ENCODE peak calls at places on chromosomes 13 and 19, in seven cellular contexts. One of them, this sample, is unnamed.

GRCh38 chr13:29918845-29919244 is 68.4 kb upstream of the UBL3 start:
- DNase-seq in left ventricle myocardium inferior: no peak
- DNase-seq in psoas muscle: no peak
- DNase-seq in neural progenitor cell: no peak
- DNase-seq in substantia nigra: no peak
- DNase-seq in GM23338: no peak
- DNase-seq in naive thymus-derived CD4-positive, alpha-beta T cell: no peak
- DNase-seq in this sample: no peak

GRCh38 chr13:111184685-111185401 is 69.7 kb downstream of the ARHGEF7 start:
- DNase-seq in substantia nigra: no peak
- DNase-seq in neural progenitor cell: no peak
- DNase-seq in naive thymus-derived CD4-positive, alpha-beta T cell: peak
- DNase-seq in GM23338: no peak
- DNase-seq in left ventricle myocardium inferior: no peak
- DNase-seq in psoas muscle: no peak
- DNase-seq in this sample: no peak

GRCh38 chr19:45117666-45118065 is 24.7 kb downstream of the PPP1R37 start:
- DNase-seq in substantia nigra: no peak
- DNase-seq in naive thymus-derived CD4-positive, alpha-beta T cell: no peak
- DNase-seq in GM23338: no peak
- DNase-seq in psoas muscle: no peak
- DNase-seq in neural progenitor cell: no peak
- DNase-seq in left ventricle myocardium inferior: no peak
- DNase-seq in this sample: no peak

GRCh38 chr19:1651548-1652394 is 644 bp downstream of the TCF3 start:
- DNase-seq in psoas muscle: peak
- DNase-seq in naive thymus-derived CD4-positive, alpha-beta T cell: peak
- DNase-seq in substantia nigra: no peak
- DNase-seq in GM23338: peak
- DNase-seq in left ventricle myocardium inferior: peak
- DNase-seq in neural progenitor cell: peak
- DNase-seq in this sample: no peak

GRCh38 chr13:112699318-112699918 is 9.6 kb downstream of the ATP11A start:
- DNase-seq in GM23338: no peak
- DNase-seq in psoas muscle: peak
- DNase-seq in naive thymus-derived CD4-positive, alpha-beta T cell: no peak
- DNase-seq in neural progenitor cell: no peak
- DNase-seq in substantia nigra: no peak
- DNase-seq in left ventricle myocardium inferior: no peak
- DNase-seq in this sample: peak

GRCh38 chr19:49455729-49456128 is 2.7 kb downstream of the ALDH16A1 start:
- DNase-seq in psoas muscle: no peak
- DNase-seq in neural progenitor cell: no peak
- DNase-seq in substantia nigra: no peak
- DNase-seq in naive thymus-derived CD4-positive, alpha-beta T cell: no peak
- DNase-seq in left ventricle myocardium inferior: no peak
- DNase-seq in GM23338: no peak
- DNase-seq in this sample: no peak

GRCh38 chr19:5803441-5803751 is 1.5 kb upstream of the NRTN start:
- DNase-seq in left ventricle myocardium inferior: no peak
- DNase-seq in neural progenitor cell: no peak
- DNase-seq in substantia nigra: no peak
- DNase-seq in naive thymus-derived CD4-positive, alpha-beta T cell: no peak
- DNase-seq in GM23338: no peak
- DNase-seq in psoas muscle: no peak
- DNase-seq in this sample: no peak

GRCh38 chr13:36323408-36323807 is 22.8 kb downstream of the SPART start:
- DNase-seq in GM23338: no peak
- DNase-seq in left ventricle myocardium inferior: no peak
- DNase-seq in naive thymus-derived CD4-positive, alpha-beta T cell: no peak
- DNase-seq in neural progenitor cell: no peak
- DNase-seq in psoas muscle: no peak
- DNase-seq in substantia nigra: no peak
- DNase-seq in this sample: no peak

GRCh38 chr13:90750957-90751356 is 596.5 kb upstream of the MIR17HG start:
- DNase-seq in left ventricle myocardium inferior: no peak
- DNase-seq in naive thymus-derived CD4-positive, alpha-beta T cell: no peak
- DNase-seq in substantia nigra: no peak
- DNase-seq in GM23338: no peak
- DNase-seq in psoas muscle: no peak
- DNase-seq in neural progenitor cell: no peak
- DNase-seq in this sample: no peak

GRCh38 chr19:21328402-21328801 is 808 bp downstream of the ZNF708 start:
- DNase-seq in neural progenitor cell: peak
- DNase-seq in psoas muscle: no peak
- DNase-seq in GM23338: peak
- DNase-seq in left ventricle myocardium inferior: no peak
- DNase-seq in substantia nigra: no peak
- DNase-seq in naive thymus-derived CD4-positive, alpha-beta T cell: no peak
- DNase-seq in this sample: no peak

GRCh38 chr13:40589285-40590109 is 76.9 kb downstream of the FOXO1 start:
- DNase-seq in naive thymus-derived CD4-positive, alpha-beta T cell: no peak
- DNase-seq in neural progenitor cell: peak
- DNase-seq in psoas muscle: peak
- DNase-seq in GM23338: no peak
- DNase-seq in substantia nigra: peak
- DNase-seq in left ventricle myocardium inferior: no peak
- DNase-seq in this sample: peak

GRCh38 chr13:53028637-53029121 is at the start of gene OLFM4:
- DNase-seq in left ventricle myocardium inferior: no peak
- DNase-seq in psoas muscle: no peak
- DNase-seq in substantia nigra: no peak
- DNase-seq in naive thymus-derived CD4-positive, alpha-beta T cell: no peak
- DNase-seq in GM23338: peak
- DNase-seq in neural progenitor cell: no peak
- DNase-seq in this sample: no peak

GRCh38 chr13:91242652-91243051 is 104.8 kb upstream of the MIR17HG start:
- DNase-seq in left ventricle myocardium inferior: no peak
- DNase-seq in substantia nigra: no peak
- DNase-seq in neural progenitor cell: no peak
- DNase-seq in GM23338: no peak
- DNase-seq in naive thymus-derived CD4-positive, alpha-beta T cell: no peak
- DNase-seq in psoas muscle: no peak
- DNase-seq in this sample: no peak

GRCh38 chr19:17775245-17775927 is 19.6 kb upstream of the B3GNT3 start:
- DNase-seq in psoas muscle: no peak
- DNase-seq in neural progenitor cell: peak
- DNase-seq in GM23338: peak
- DNase-seq in naive thymus-derived CD4-positive, alpha-beta T cell: no peak
- DNase-seq in substantia nigra: no peak
- DNase-seq in left ventricle myocardium inferior: no peak
- DNase-seq in this sample: no peak

GRCh38 chr19:30214651-30215051 is 157.5 kb upstream of the ZNF536 start:
- DNase-seq in left ventricle myocardium inferior: no peak
- DNase-seq in substantia nigra: no peak
- DNase-seq in naive thymus-derived CD4-positive, alpha-beta T cell: no peak
- DNase-seq in psoas muscle: no peak
- DNase-seq in neural progenitor cell: no peak
- DNase-seq in GM23338: no peak
- DNase-seq in this sample: no peak

GRCh38 chr19:1470864-1471513 is 8.0 kb downstream of the C19orf25 start:
- DNase-seq in naive thymus-derived CD4-positive, alpha-beta T cell: no peak
- DNase-seq in neural progenitor cell: peak
- DNase-seq in left ventricle myocardium inferior: no peak
- DNase-seq in psoas muscle: peak
- DNase-seq in substantia nigra: no peak
- DNase-seq in GM23338: peak
- DNase-seq in this sample: no peak

GRCh38 chr19:41785653-41786052 is 10.7 kb upstream of the CEACAM3 start:
- DNase-seq in left ventricle myocardium inferior: no peak
- DNase-seq in substantia nigra: no peak
- DNase-seq in neural progenitor cell: peak
- DNase-seq in naive thymus-derived CD4-positive, alpha-beta T cell: peak
- DNase-seq in psoas muscle: no peak
- DNase-seq in GM23338: peak
- DNase-seq in this sample: no peak

GRCh38 chr13:41458187-41458938 is 1.0 kb downstream of the RGCC start:
- DNase-seq in left ventricle myocardium inferior: peak
- DNase-seq in GM23338: peak
- DNase-seq in naive thymus-derived CD4-positive, alpha-beta T cell: peak
- DNase-seq in substantia nigra: no peak
- DNase-seq in neural progenitor cell: peak
- DNase-seq in psoas muscle: peak
- DNase-seq in this sample: no peak

GRCh38 chr13:78228940-78229339 is 310.3 kb upstream of the EDNRB start:
- DNase-seq in substantia nigra: no peak
- DNase-seq in psoas muscle: no peak
- DNase-seq in GM23338: no peak
- DNase-seq in left ventricle myocardium inferior: no peak
- DNase-seq in naive thymus-derived CD4-positive, alpha-beta T cell: no peak
- DNase-seq in neural progenitor cell: no peak
- DNase-seq in this sample: no peak

GRCh38 chr13:90562388-90562787 is 785.1 kb upstream of the MIR17HG start:
- DNase-seq in left ventricle myocardium inferior: no peak
- DNase-seq in neural progenitor cell: no peak
- DNase-seq in naive thymus-derived CD4-positive, alpha-beta T cell: no peak
- DNase-seq in psoas muscle: no peak
- DNase-seq in substantia nigra: no peak
- DNase-seq in GM23338: no peak
- DNase-seq in this sample: no peak

DNA sequence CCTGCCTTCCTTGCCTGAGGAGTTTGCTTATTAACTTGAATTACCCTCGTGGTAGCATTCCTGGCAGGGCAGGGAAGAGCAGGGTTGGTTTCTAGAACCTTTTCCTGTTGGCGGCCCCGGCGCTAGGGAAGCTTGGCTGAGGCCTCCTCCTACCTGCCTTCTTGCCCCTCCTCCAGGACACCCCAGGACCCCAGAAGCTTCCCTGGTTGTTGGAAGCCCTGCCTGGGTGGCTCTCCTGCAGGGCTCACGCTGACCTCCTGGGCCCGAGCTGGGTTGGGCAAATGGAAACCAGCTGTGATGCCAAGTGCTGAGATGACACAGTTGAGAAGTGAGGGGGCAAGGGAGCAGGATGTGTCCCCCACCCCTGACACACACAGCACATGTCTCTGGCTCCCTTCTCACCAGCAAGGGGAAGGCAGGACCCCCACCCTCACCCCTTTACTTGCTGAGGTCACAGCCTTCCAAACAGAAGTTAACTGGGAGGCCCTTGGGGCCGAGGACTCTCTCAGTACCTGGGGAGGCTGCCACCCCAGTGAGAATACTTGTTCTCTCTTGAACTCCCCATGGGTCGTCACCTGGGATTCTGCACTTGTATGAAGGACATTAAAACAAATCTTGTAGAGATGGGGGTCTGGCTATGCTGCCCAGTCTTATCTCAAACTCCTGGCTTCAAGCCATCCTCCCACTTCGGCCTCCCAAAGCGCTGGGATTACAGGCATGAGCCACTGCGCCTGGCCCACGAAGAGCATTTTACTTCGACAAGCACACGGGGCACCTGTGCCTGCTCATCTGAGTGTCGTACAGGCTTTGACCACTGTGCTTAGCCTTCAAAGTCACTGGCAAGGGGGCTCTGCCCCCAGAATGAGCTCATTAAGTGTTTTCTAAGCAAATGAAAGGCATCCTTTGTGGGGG is 10.5 kb downstream of the CEBPA start:
- DNase-seq in left ventricle myocardium inferior: no peak
- DNase-seq in substantia nigra: no peak
- DNase-seq in naive thymus-derived CD4-positive, alpha-beta T cell: no peak
- DNase-seq in psoas muscle: peak
- DNase-seq in neural progenitor cell: no peak
- DNase-seq in GM23338: no peak
- DNase-seq in this sample: no peak
- H3K27ac ChIP-seq in left ventricle myocardium inferior: no peak
- H3K27ac ChIP-seq in substantia nigra: no peak
- H3K27ac ChIP-seq in naive thymus-derived CD4-positive, alpha-beta T cell: no peak
- H3K27ac ChIP-seq in psoas muscle: no peak
- H3K27ac ChIP-seq in neural progenitor cell: no peak
- H3K27ac ChIP-seq in GM23338: no peak
- H3K27ac ChIP-seq in this sample: no peak

GRCh38 chr13:99859178-99860177 is 112.1 kb downstream of the ZIC5 start:
- DNase-seq in neural progenitor cell: peak
- DNase-seq in psoas muscle: no peak
- DNase-seq in left ventricle myocardium inferior: no peak
- DNase-seq in naive thymus-derived CD4-positive, alpha-beta T cell: no peak
- DNase-seq in substantia nigra: no peak
- DNase-seq in GM23338: no peak
- DNase-seq in this sample: no peak

GRCh38 chr13:99856021-99856420 is 115.5 kb downstream of the ZIC5 start:
- DNase-seq in substantia nigra: no peak
- DNase-seq in naive thymus-derived CD4-positive, alpha-beta T cell: no peak
- DNase-seq in GM23338: no peak
- DNase-seq in psoas muscle: no peak
- DNase-seq in neural progenitor cell: no peak
- DNase-seq in left ventricle myocardium inferior: no peak
- DNase-seq in this sample: no peak

GRCh38 chr13:99854376-99854775 is 117.2 kb downstream of the ZIC5 start:
- DNase-seq in substantia nigra: no peak
- DNase-seq in left ventricle myocardium inferior: no peak
- DNase-seq in psoas muscle: no peak
- DNase-seq in neural progenitor cell: no peak
- DNase-seq in GM23338: no peak
- DNase-seq in naive thymus-derived CD4-positive, alpha-beta T cell: no peak
- DNase-seq in this sample: no peak

GRCh38 chr13:99857738-99858137 is 113.8 kb downstream of the ZIC5 start:
- DNase-seq in psoas muscle: no peak
- DNase-seq in naive thymus-derived CD4-positive, alpha-beta T cell: no peak
- DNase-seq in neural progenitor cell: no peak
- DNase-seq in GM23338: no peak
- DNase-seq in left ventricle myocardium inferior: no peak
- DNase-seq in substantia nigra: no peak
- DNase-seq in this sample: no peak

GRCh38 chr13:99855516-99855915 is 116.1 kb downstream of the ZIC5 start:
- DNase-seq in substantia nigra: no peak
- DNase-seq in naive thymus-derived CD4-positive, alpha-beta T cell: no peak
- DNase-seq in GM23338: no peak
- DNase-seq in left ventricle myocardium inferior: no peak
- DNase-seq in neural progenitor cell: no peak
- DNase-seq in psoas muscle: no peak
- DNase-seq in this sample: no peak
- H3K27ac ChIP-seq in substantia nigra: no peak
- H3K27ac ChIP-seq in naive thymus-derived CD4-positive, alpha-beta T cell: no peak
- H3K27ac ChIP-seq in GM23338: no peak
- H3K27ac ChIP-seq in left ventricle myocardium inferior: no peak
- H3K27ac ChIP-seq in neural progenitor cell: no peak
- H3K27ac ChIP-seq in psoas muscle: no peak
- H3K27ac ChIP-seq in this sample: no peak

DNA sequence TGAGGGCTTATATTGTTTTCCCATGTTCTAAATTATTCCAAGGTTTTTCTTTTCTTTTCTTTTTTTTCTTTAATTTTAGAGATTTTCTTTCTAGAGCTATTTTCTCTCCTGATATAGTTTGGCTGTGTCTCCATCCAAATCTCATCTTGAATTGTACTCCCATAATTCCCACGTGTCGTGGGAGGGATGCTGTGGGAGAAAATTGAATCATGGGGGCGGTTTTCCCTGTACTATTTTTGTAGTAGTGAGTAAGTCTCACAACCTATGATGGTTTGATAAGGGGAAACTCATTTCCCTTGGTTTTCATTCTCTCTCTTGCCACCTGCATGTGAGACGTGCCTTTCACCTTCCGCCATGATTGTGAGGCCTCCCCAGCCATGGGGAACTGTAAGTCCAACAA is 1906.4 kb upstream of the PRR20A start:
- DNase-seq in neural progenitor cell: no peak
- DNase-seq in substantia nigra: no peak
- DNase-seq in left ventricle myocardium inferior: no peak
- DNase-seq in GM23338: no peak
- DNase-seq in naive thymus-derived CD4-positive, alpha-beta T cell: no peak
- DNase-seq in psoas muscle: no peak
- DNase-seq in this sample: no peak
- H3K27ac ChIP-seq in neural progenitor cell: no peak
- H3K27ac ChIP-seq in substantia nigra: no peak
- H3K27ac ChIP-seq in left ventricle myocardium inferior: no peak
- H3K27ac ChIP-seq in GM23338: no peak
- H3K27ac ChIP-seq in naive thymus-derived CD4-positive, alpha-beta T cell: no peak
- H3K27ac ChIP-seq in psoas muscle: no peak
- H3K27ac ChIP-seq in this sample: no peak

GRCh38 chr19:10388957-10389356 is 8.6 kb upstream of the TYK2 start:
- DNase-seq in neural progenitor cell: peak
- DNase-seq in GM23338: peak
- DNase-seq in naive thymus-derived CD4-positive, alpha-beta T cell: peak
- DNase-seq in substantia nigra: peak
- DNase-seq in psoas muscle: peak
- DNase-seq in left ventricle myocardium inferior: peak
- DNase-seq in this sample: peak
- H3K27ac ChIP-seq in neural progenitor cell: no peak
- H3K27ac ChIP-seq in GM23338: no peak
- H3K27ac ChIP-seq in naive thymus-derived CD4-positive, alpha-beta T cell: no peak
- H3K27ac ChIP-seq in substantia nigra: no peak
- H3K27ac ChIP-seq in psoas muscle: no peak
- H3K27ac ChIP-seq in left ventricle myocardium inferior: peak
- H3K27ac ChIP-seq in this sample: no peak